ENCODE peak calls at places on chromosome 14, in ten cellular contexts. G is SIG-M5; W is dermis microvascular lymphatic vessel endothelial cell; D is DMS53; E is NCI-H524 treated with DMSO at 0.1 percent for 48 hours; V is esophagus squamous epithelium; N is head of caudate nucleus; F is D721Med; T is activated effector memory CD4-positive, alpha-beta T cell treated with Interleukin-2 at 50 U/mL for 16 hours; Z is adrenal gland. U is an unnamed sample.

GRCh38 chr14:61927015-61927414 is 164.8 kb downstream of the SNAPC1 start:
- DNase-seq in D (no peak), N (no peak), T (no peak), Z (no peak), G (no peak), E (no peak), W (no peak), F (no peak), V (no peak), U (no peak)

GRCh38 chr14:73248294-73248868 is 11.1 kb downstream of the PAPLN start:
- DNase-seq in N (no peak), E (no peak), T (no peak), W (no peak), D (no peak), F (no peak), Z (no peak), V (no peak), G (no peak), U (no peak)

GRCh38 chr14:24693353-24693737 is 59.4 kb upstream of the GZMB start:
- DNase-seq in Z (no peak), D (no peak), W (no peak), N (no peak), E (no peak), T (no peak), V (no peak), G (no peak), F (no peak), U (no peak)

GRCh38 chr14:66709292-66709691 is 201.3 kb downstream of the GPHN start:
- DNase-seq in F (no peak), D (peak), N (no peak), T (no peak), E (no peak), G (no peak), Z (no peak), W (peak), V (no peak), U (no peak)

GRCh38 chr14:21072102-21072501 is 2.0 kb downstream of the ARHGEF40 start:
- DNase-seq in T (no peak), V (no peak), G (peak), D (no peak), F (no peak), E (no peak), N (peak), W (no peak), Z (no peak), U (no peak)

GRCh38 chr14:50335989-50336391 is 23.9 kb downstream of the DMAC2L start:
- DNase-seq in Z (no peak), T (no peak), D (peak), E (peak), N (peak), G (no peak), F (peak), W (peak), V (no peak), U (peak)

GRCh38 chr14:52325126-52325525 is 11.0 kb downstream of the PTGER2 start:
- DNase-seq in F (no peak), T (no peak), G (peak), Z (no peak), N (no peak), D (no peak), W (no peak), V (no peak), E (no peak), U (no peak)

GRCh38 chr14:45201908-45202307 is 51.1 kb downstream of the MIS18BP1 start:
- DNase-seq in N (no peak), W (peak), G (no peak), V (no peak), T (no peak), E (peak), F (no peak), D (peak), Z (no peak), U (no peak)

GRCh38 chr14:104187931-104188726 is 49.7 kb downstream of the KIF26A start:
- DNase-seq in Z (no peak), W (no peak), V (no peak), F (no peak), D (no peak), N (no peak), T (no peak), E (no peak), G (no peak), U (peak)

GRCh38 chr14:101730626-101731186 is 30.8 kb upstream of the PPP2R5C start:
- DNase-seq in Z (no peak), V (no peak), W (no peak), D (no peak), G (no peak), T (no peak), N (peak), E (no peak), F (no peak), U (peak)

GRCh38 chr14:93734086-93734822 is 54.0 kb downstream of the PRIMA1 start:
- DNase-seq in F (no peak), Z (no peak), V (no peak), W (no peak), T (no peak), E (no peak), G (no peak), D (no peak), N (peak), U (peak)

GRCh38 chr14:21308479-21309237 is 28.8 kb downstream of the RPGRIP1 start:
- DNase-seq in Z (peak), W (peak), N (peak), D (peak), E (peak), T (peak), F (no peak), G (no peak), V (peak), U (peak)

U was measured in upper lobe of left lung.